ENCODE peak calls at places on chromosomes 5 and 9, in eight cellular contexts. One of them, this sample, is unnamed.

GRCh38 chr5:76855961-76856360 is 6.1 kb downstream of the S100Z start:
- DNase-seq in HTR-8/SVneo: no peak
- DNase-seq in NAMALWA: no peak
- DNase-seq in activated effector memory CD4-positive, alpha-beta T cell treated with Interleukin-2 at 50 U/mL for 16 hours: peak
- DNase-seq in SW480: no peak
- DNase-seq in amygdala: no peak
- DNase-seq in endothelial cell: no peak
- DNase-seq in IMR-90: no peak
- DNase-seq in this sample: no peak

GRCh38 chr9:101366038-101366756 is 18.6 kb downstream of the BAAT start:
- DNase-seq in HTR-8/SVneo: no peak
- DNase-seq in NAMALWA: no peak
- DNase-seq in activated effector memory CD4-positive, alpha-beta T cell treated with Interleukin-2 at 50 U/mL for 16 hours: no peak
- DNase-seq in SW480: peak
- DNase-seq in amygdala: no peak
- DNase-seq in endothelial cell: no peak
- DNase-seq in IMR-90: no peak
- DNase-seq in this sample: no peak

GRCh38 chr5:34903260-34903659 is 12.0 kb downstream of the RAD1 start:
- DNase-seq in HTR-8/SVneo: no peak
- DNase-seq in NAMALWA: no peak
- DNase-seq in activated effector memory CD4-positive, alpha-beta T cell treated with Interleukin-2 at 50 U/mL for 16 hours: no peak
- DNase-seq in SW480: no peak
- DNase-seq in amygdala: no peak
- DNase-seq in endothelial cell: no peak
- DNase-seq in IMR-90: no peak
- DNase-seq in this sample: no peak

GRCh38 chr9:127967151-127967809 is 13.5 kb downstream of the EEIG1 start:
- DNase-seq in HTR-8/SVneo: no peak
- DNase-seq in NAMALWA: no peak
- DNase-seq in activated effector memory CD4-positive, alpha-beta T cell treated with Interleukin-2 at 50 U/mL for 16 hours: no peak
- DNase-seq in SW480: no peak
- DNase-seq in amygdala: no peak
- DNase-seq in endothelial cell: no peak
- DNase-seq in IMR-90: no peak
- DNase-seq in this sample: no peak

GRCh38 chr9:755454-756381 is 85.8 kb upstream of the DMRT1 start:
- DNase-seq in HTR-8/SVneo: peak
- DNase-seq in NAMALWA: no peak
- DNase-seq in activated effector memory CD4-positive, alpha-beta T cell treated with Interleukin-2 at 50 U/mL for 16 hours: no peak
- DNase-seq in SW480: peak
- DNase-seq in amygdala: no peak
- DNase-seq in endothelial cell: no peak
- DNase-seq in IMR-90: peak
- DNase-seq in this sample: peak

GRCh38 chr5:136729901-136730355 is 364.6 kb upstream of the TRPC7 start:
- DNase-seq in HTR-8/SVneo: peak
- DNase-seq in NAMALWA: no peak
- DNase-seq in activated effector memory CD4-positive, alpha-beta T cell treated with Interleukin-2 at 50 U/mL for 16 hours: no peak
- DNase-seq in SW480: peak
- DNase-seq in amygdala: no peak
- DNase-seq in endothelial cell: no peak
- DNase-seq in IMR-90: peak
- DNase-seq in this sample: no peak

GRCh38 chr5:173333900-173334685 is 5.9 kb upstream of the STC2 start:
- DNase-seq in HTR-8/SVneo: peak
- DNase-seq in NAMALWA: no peak
- DNase-seq in activated effector memory CD4-positive, alpha-beta T cell treated with Interleukin-2 at 50 U/mL for 16 hours: no peak
- DNase-seq in SW480: no peak
- DNase-seq in amygdala: no peak
- DNase-seq in endothelial cell: no peak
- DNase-seq in IMR-90: peak
- DNase-seq in this sample: no peak

GRCh38 chr9:12695474-12695873 is 2.3 kb downstream of the TYRP1 start:
- DNase-seq in HTR-8/SVneo: no peak
- DNase-seq in NAMALWA: no peak
- DNase-seq in activated effector memory CD4-positive, alpha-beta T cell treated with Interleukin-2 at 50 U/mL for 16 hours: no peak
- DNase-seq in SW480: no peak
- DNase-seq in amygdala: no peak
- DNase-seq in endothelial cell: no peak
- DNase-seq in IMR-90: no peak
- DNase-seq in this sample: no peak

GRCh38 chr5:82349651-82350050 is 71.5 kb upstream of the RPS23 start:
- DNase-seq in HTR-8/SVneo: no peak
- DNase-seq in NAMALWA: peak
- DNase-seq in activated effector memory CD4-positive, alpha-beta T cell treated with Interleukin-2 at 50 U/mL for 16 hours: no peak
- DNase-seq in SW480: no peak
- DNase-seq in amygdala: no peak
- DNase-seq in endothelial cell: peak
- DNase-seq in IMR-90: no peak
- DNase-seq in this sample: no peak

GRCh38 chr5:92868442-92868841 is 712.6 kb downstream of the NR2F1-AS1 start:
- DNase-seq in HTR-8/SVneo: no peak
- DNase-seq in NAMALWA: no peak
- DNase-seq in activated effector memory CD4-positive, alpha-beta T cell treated with Interleukin-2 at 50 U/mL for 16 hours: no peak
- DNase-seq in SW480: no peak
- DNase-seq in amygdala: no peak
- DNase-seq in endothelial cell: no peak
- DNase-seq in IMR-90: no peak
- DNase-seq in this sample: no peak

GRCh38 chr5:78547731-78548189 is 100.8 kb downstream of the LHFPL2 start:
- DNase-seq in HTR-8/SVneo: no peak
- DNase-seq in NAMALWA: no peak
- DNase-seq in activated effector memory CD4-positive, alpha-beta T cell treated with Interleukin-2 at 50 U/mL for 16 hours: no peak
- DNase-seq in SW480: no peak
- DNase-seq in amygdala: no peak
- DNase-seq in endothelial cell: no peak
- DNase-seq in IMR-90: peak
- DNase-seq in this sample: peak

GRCh38 chr5:132012385-132013005 is 1.0 kb upstream of the ACSL6 start:
- DNase-seq in HTR-8/SVneo: peak
- DNase-seq in NAMALWA: no peak
- DNase-seq in activated effector memory CD4-positive, alpha-beta T cell treated with Interleukin-2 at 50 U/mL for 16 hours: no peak
- DNase-seq in SW480: no peak
- DNase-seq in amygdala: no peak
- DNase-seq in endothelial cell: peak
- DNase-seq in IMR-90: peak
- DNase-seq in this sample: peak

GRCh38 chr9:137465000-137465769 is 6.1 kb upstream of the NSMF start:
- DNase-seq in HTR-8/SVneo: no peak
- DNase-seq in NAMALWA: no peak
- DNase-seq in activated effector memory CD4-positive, alpha-beta T cell treated with Interleukin-2 at 50 U/mL for 16 hours: no peak
- DNase-seq in SW480: no peak
- DNase-seq in amygdala: no peak
- DNase-seq in endothelial cell: no peak
- DNase-seq in IMR-90: no peak
- DNase-seq in this sample: no peak

GRCh38 chr9:121550569-121551512 is 51.2 kb upstream of the GGTA1 start:
- DNase-seq in HTR-8/SVneo: peak
- DNase-seq in NAMALWA: peak
- DNase-seq in activated effector memory CD4-positive, alpha-beta T cell treated with Interleukin-2 at 50 U/mL for 16 hours: peak
- DNase-seq in SW480: peak
- DNase-seq in amygdala: peak
- DNase-seq in endothelial cell: peak
- DNase-seq in IMR-90: peak
- DNase-seq in this sample: no peak

GRCh38 chr9:100307061-100307460 is 45.7 kb downstream of the TEX10 start:
- DNase-seq in HTR-8/SVneo: no peak
- DNase-seq in NAMALWA: no peak
- DNase-seq in activated effector memory CD4-positive, alpha-beta T cell treated with Interleukin-2 at 50 U/mL for 16 hours: no peak
- DNase-seq in SW480: no peak
- DNase-seq in amygdala: no peak
- DNase-seq in endothelial cell: no peak
- DNase-seq in IMR-90: no peak
- DNase-seq in this sample: no peak

GRCh38 chr9:34317436-34317835 is 11.6 kb downstream of the KIF24 start:
- DNase-seq in HTR-8/SVneo: no peak
- DNase-seq in NAMALWA: no peak
- DNase-seq in activated effector memory CD4-positive, alpha-beta T cell treated with Interleukin-2 at 50 U/mL for 16 hours: no peak
- DNase-seq in SW480: no peak
- DNase-seq in amygdala: no peak
- DNase-seq in endothelial cell: no peak
- DNase-seq in IMR-90: no peak
- DNase-seq in this sample: no peak

GRCh38 chr9:4048441-4048840 is 251.4 kb downstream of the GLIS3 start:
- DNase-seq in HTR-8/SVneo: peak
- DNase-seq in NAMALWA: peak
- DNase-seq in activated effector memory CD4-positive, alpha-beta T cell treated with Interleukin-2 at 50 U/mL for 16 hours: no peak
- DNase-seq in SW480: peak
- DNase-seq in amygdala: no peak
- DNase-seq in endothelial cell: no peak
- DNase-seq in IMR-90: peak
- DNase-seq in this sample: no peak

GRCh38 chr5:159051431-159052281 is 48.1 kb downstream of the EBF1 start:
- DNase-seq in HTR-8/SVneo: no peak
- DNase-seq in NAMALWA: peak
- DNase-seq in activated effector memory CD4-positive, alpha-beta T cell treated with Interleukin-2 at 50 U/mL for 16 hours: no peak
- DNase-seq in SW480: no peak
- DNase-seq in amygdala: peak
- DNase-seq in endothelial cell: peak
- DNase-seq in IMR-90: no peak
- DNase-seq in this sample: no peak

GRCh38 chr9:105331160-105331559 is 86.7 kb downstream of the SLC44A1 start:
- DNase-seq in HTR-8/SVneo: no peak
- DNase-seq in NAMALWA: no peak
- DNase-seq in activated effector memory CD4-positive, alpha-beta T cell treated with Interleukin-2 at 50 U/mL for 16 hours: no peak
- DNase-seq in SW480: no peak
- DNase-seq in amygdala: no peak
- DNase-seq in endothelial cell: no peak
- DNase-seq in IMR-90: no peak
- DNase-seq in this sample: no peak

GRCh38 chr5:137791803-137792202 is 37.6 kb upstream of the HNRNPA0 start:
- DNase-seq in HTR-8/SVneo: no peak
- DNase-seq in NAMALWA: no peak
- DNase-seq in activated effector memory CD4-positive, alpha-beta T cell treated with Interleukin-2 at 50 U/mL for 16 hours: no peak
- DNase-seq in SW480: no peak
- DNase-seq in amygdala: no peak
- DNase-seq in endothelial cell: no peak
- DNase-seq in IMR-90: no peak
- DNase-seq in this sample: no peak

GRCh38 chr9:136850866-136851775 is 1.0 kb upstream of the MAMDC4 start:
- DNase-seq in HTR-8/SVneo: no peak
- DNase-seq in NAMALWA: no peak
- DNase-seq in activated effector memory CD4-positive, alpha-beta T cell treated with Interleukin-2 at 50 U/mL for 16 hours: no peak
- DNase-seq in SW480: no peak
- DNase-seq in amygdala: no peak
- DNase-seq in endothelial cell: no peak
- DNase-seq in IMR-90: no peak
- DNase-seq in this sample: no peak

GRCh38 chr9:131484560-131485185 is 18.0 kb upstream of the POMT1 start:
- DNase-seq in HTR-8/SVneo: no peak
- DNase-seq in NAMALWA: no peak
- DNase-seq in activated effector memory CD4-positive, alpha-beta T cell treated with Interleukin-2 at 50 U/mL for 16 hours: no peak
- DNase-seq in SW480: no peak
- DNase-seq in amygdala: no peak
- DNase-seq in endothelial cell: no peak
- DNase-seq in IMR-90: no peak
- DNase-seq in this sample: no peak

GRCh38 chr5:94140300-94140699 is 398.9 kb upstream of the POU5F2 start:
- DNase-seq in HTR-8/SVneo: no peak
- DNase-seq in NAMALWA: no peak
- DNase-seq in activated effector memory CD4-positive, alpha-beta T cell treated with Interleukin-2 at 50 U/mL for 16 hours: no peak
- DNase-seq in SW480: no peak
- DNase-seq in amygdala: no peak
- DNase-seq in endothelial cell: no peak
- DNase-seq in IMR-90: no peak
- DNase-seq in this sample: no peak

GRCh38 chr9:77735515-77735914 is 87.4 kb upstream of the GNA14 start:
- DNase-seq in HTR-8/SVneo: no peak
- DNase-seq in NAMALWA: no peak
- DNase-seq in activated effector memory CD4-positive, alpha-beta T cell treated with Interleukin-2 at 50 U/mL for 16 hours: no peak
- DNase-seq in SW480: no peak
- DNase-seq in amygdala: no peak
- DNase-seq in endothelial cell: no peak
- DNase-seq in IMR-90: peak
- DNase-seq in this sample: peak

GRCh38 chr9:105670775-105671174 is 8.5 kb downstream of the TAL2 start:
- DNase-seq in HTR-8/SVneo: no peak
- DNase-seq in NAMALWA: no peak
- DNase-seq in activated effector memory CD4-positive, alpha-beta T cell treated with Interleukin-2 at 50 U/mL for 16 hours: no peak
- DNase-seq in SW480: no peak
- DNase-seq in amygdala: no peak
- DNase-seq in endothelial cell: no peak
- DNase-seq in IMR-90: no peak
- DNase-seq in this sample: no peak

GRCh38 chr9:37801287-37801850 is 772 bp downstream of the DCAF10 start:
- DNase-seq in HTR-8/SVneo: peak
- DNase-seq in NAMALWA: peak
- DNase-seq in activated effector memory CD4-positive, alpha-beta T cell treated with Interleukin-2 at 50 U/mL for 16 hours: no peak
- DNase-seq in SW480: peak
- DNase-seq in amygdala: no peak
- DNase-seq in endothelial cell: peak
- DNase-seq in IMR-90: peak
- DNase-seq in this sample: no peak